ENCODE peak calls at places on chromosomes 5 and 9, in eight cellular contexts. A, N, W, O, V, D, Z and C are unnamed samples.

GRCh38 chr5:963673-964531 is 44.7 kb upstream of the NKD2 start:
- DNase-seq in N (no peak), V (peak), O (no peak), D (no peak), W (no peak), A (no peak), Z (peak), C (no peak)

GRCh38 chr5:98108497-98108896 is 665.0 kb upstream of the RGMB start:
- DNase-seq in Z (no peak), N (no peak), W (no peak), O (no peak), D (no peak), A (no peak), V (no peak), C (no peak)

GRCh38 chr9:136012651-136013050 is 51.5 kb upstream of the UBAC1 start:
- DNase-seq in V (no peak), W (no peak), D (no peak), N (no peak), Z (no peak), A (no peak), O (no peak), C (no peak)

GRCh38 chr5:146079695-146080361 is 25.5 kb downstream of the PLAC8L1 start:
- DNase-seq in V (no peak), A (no peak), N (no peak), D (no peak), O (no peak), W (no peak), Z (no peak), C (no peak)

GRCh38 chr9:129290606-129291005 is 112.5 kb upstream of the IER5L start:
- DNase-seq in N (peak), W (no peak), O (no peak), D (no peak), V (no peak), Z (peak), A (no peak), C (no peak)

GRCh38 chr5:427415-428087 is 15.4 kb upstream of the EXOC3 start:
- DNase-seq in D (no peak), A (no peak), Z (peak), O (no peak), V (no peak), N (no peak), W (no peak), C (no peak)

GRCh38 chr9:33415152-33416038 is 13.0 kb upstream of the AQP7 start:
- DNase-seq in Z (peak), O (peak), W (peak), D (peak), N (peak), V (peak), A (peak), C (peak)

GRCh38 chr9:70134360-70134759 is 90.7 kb downstream of the MAMDC2 start:
- DNase-seq in V (no peak), O (no peak), W (no peak), N (no peak), A (no peak), Z (no peak), D (no peak), C (no peak)

GRCh38 chr5:178213748-178214151 is 9.4 kb downstream of the HNRNPAB start:
- DNase-seq in W (no peak), V (no peak), D (no peak), A (no peak), O (no peak), N (no peak), Z (peak), C (no peak)

GRCh38 chr5:15938961-15939360 is 240.6 kb downstream of the MARCHF11 start:
- DNase-seq in D (no peak), V (no peak), Z (no peak), O (no peak), N (no peak), W (no peak), A (no peak), C (no peak)

GRCh38 chr5:150567031-150567680 is 59.2 kb downstream of the NDST1 start:
- DNase-seq in Z (no peak), O (no peak), A (no peak), N (no peak), D (no peak), V (no peak), W (no peak), C (no peak)

GRCh38 chr5:172533399-172534228 is 79.3 kb upstream of the SH3PXD2B start:
- DNase-seq in O (no peak), V (no peak), Z (no peak), N (no peak), D (no peak), W (no peak), A (no peak), C (no peak)

GRCh38 chr5:24535646-24536045 is 109.1 kb downstream of the CDH10 start:
- DNase-seq in V (no peak), D (no peak), A (peak), O (no peak), Z (no peak), N (no peak), W (no peak), C (no peak)

GRCh38 chr5:127696688-127697087 is 6.5 kb upstream of the CCDC192 start:
- DNase-seq in N (no peak), O (no peak), W (no peak), D (no peak), V (no peak), Z (no peak), A (no peak), C (no peak)

GRCh38 chr5:129771058-129771838 is 23.4 kb downstream of the MINAR2 start:
- DNase-seq in A (peak), W (no peak), D (peak), Z (peak), O (peak), V (peak), N (no peak), C (no peak)

GRCh38 chr5:45696206-45696836 is at the start of gene HCN1:
- DNase-seq in V (peak), O (no peak), N (peak), W (peak), D (peak), Z (peak), A (peak), C (peak)